ENCODE peak calls at places on chromosome 4, in six cellular contexts. One of them, this sample, is unnamed.

GRCh38 chr4:8348071-8348470 is 78.5 kb downstream of the HTRA3 start:
- DNase-seq in DND-41: no peak
- DNase-seq in endothelial cell of umbilical vein: no peak
- DNase-seq in lower leg skin: no peak
- DNase-seq in T-helper 9 cell: no peak
- DNase-seq in choroid plexus epithelial cell: no peak
- DNase-seq in this sample: peak

GRCh38 chr4:26412381-26413372 is 77.6 kb downstream of the CCKAR start:
- DNase-seq in DND-41: no peak
- DNase-seq in endothelial cell of umbilical vein: no peak
- DNase-seq in lower leg skin: no peak
- DNase-seq in T-helper 9 cell: no peak
- DNase-seq in choroid plexus epithelial cell: no peak
- DNase-seq in this sample: no peak

GRCh38 chr4:153684182-153685073 is at the start of gene TLR2:
- DNase-seq in DND-41: no peak
- DNase-seq in endothelial cell of umbilical vein: peak
- DNase-seq in lower leg skin: peak
- DNase-seq in T-helper 9 cell: peak
- DNase-seq in choroid plexus epithelial cell: peak
- DNase-seq in this sample: peak

GRCh38 chr4:184100297-184100885 is 117.3 kb downstream of the ENPP6 start:
- DNase-seq in DND-41: peak
- DNase-seq in endothelial cell of umbilical vein: no peak
- DNase-seq in lower leg skin: no peak
- DNase-seq in T-helper 9 cell: peak
- DNase-seq in choroid plexus epithelial cell: peak
- DNase-seq in this sample: no peak

GRCh38 chr4:123696712-123697111 is 300.1 kb downstream of the SPRY1 start:
- DNase-seq in DND-41: no peak
- DNase-seq in endothelial cell of umbilical vein: no peak
- DNase-seq in lower leg skin: no peak
- DNase-seq in T-helper 9 cell: no peak
- DNase-seq in choroid plexus epithelial cell: no peak
- DNase-seq in this sample: no peak

GRCh38 chr4:4613641-4614286 is 71.9 kb upstream of the STX18 start:
- DNase-seq in DND-41: no peak
- DNase-seq in endothelial cell of umbilical vein: no peak
- DNase-seq in lower leg skin: no peak
- DNase-seq in T-helper 9 cell: no peak
- DNase-seq in choroid plexus epithelial cell: no peak
- DNase-seq in this sample: no peak

GRCh38 chr4:14168919-14169318 is 541.4 kb upstream of the BOD1L1 start:
- DNase-seq in DND-41: no peak
- DNase-seq in endothelial cell of umbilical vein: peak
- DNase-seq in lower leg skin: peak
- DNase-seq in T-helper 9 cell: no peak
- DNase-seq in choroid plexus epithelial cell: peak
- DNase-seq in this sample: no peak

GRCh38 chr4:16259531-16260246 is 33.4 kb upstream of the TAPT1 start:
- DNase-seq in DND-41: no peak
- DNase-seq in endothelial cell of umbilical vein: no peak
- DNase-seq in lower leg skin: no peak
- DNase-seq in T-helper 9 cell: no peak
- DNase-seq in choroid plexus epithelial cell: peak
- DNase-seq in this sample: no peak